ENCODE peak calls at places on chromosomes 12 and 14, in nine cellular contexts. M is aorta, I is heart left ventricle, Y is Panc1, P is transverse colon, Q is endodermal cell, E is DND-41, A is stomach, W is heart right ventricle. L is an unnamed sample.

GRCh38 chr12:62933871-62934798 is 815 bp downstream of the PPM1H start:
- DNase-seq in E (peak; percentile 29), Y (no peak), A (peak; percentile 52), I (peak; percentile 44), M (peak; percentile 63), W (peak; percentile 54), Q (peak; percentile 92), P (peak; percentile 35), L (peak; percentile 39)

GRCh38 chr14:104659764-104660523 is 29.5 kb upstream of the INF2 start:
- DNase-seq in E (no peak), P (no peak), A (no peak), Q (peak; percentile 43), M (no peak), W (no peak), I (no peak), Y (no peak), L (no peak)

GRCh38 chr14:100547633-100548294 is 39.5 kb downstream of the BEGAIN start:
- DNase-seq in P (peak; percentile 82), A (peak; percentile 61), M (peak; percentile 85), I (peak; percentile 68), E (peak; percentile 84), W (peak; percentile 54), Q (no peak), Y (peak; percentile 32), L (no peak)

GRCh38 chr14:61615743-61616523 is 79.4 kb upstream of the HIF1A start:
- DNase-seq in E (no peak), Y (no peak), M (no peak), I (no peak), P (no peak), A (peak; percentile 60), W (no peak), Q (no peak), L (no peak)

GRCh38 chr12:21656931-21657335 is 709 bp downstream of the LDHB start:
- DNase-seq in E (peak; percentile 69), W (no peak), I (peak; percentile 45), Y (peak; percentile 4), P (peak; percentile 42), Q (peak; percentile 74), A (peak; percentile 43), M (no peak), L (no peak)

GRCh38 chr12:75976113-75976512 is 55.5 kb downstream of the PHLDA1 start:
- DNase-seq in Q (no peak), Y (no peak), A (no peak), M (no peak), P (no peak), W (no peak), E (no peak), I (no peak), L (no peak)

GRCh38 chr12:122079038-122079531 is 529 bp downstream of the MLXIP start:
- DNase-seq in P (peak; percentile 43), A (peak; percentile 44), Y (no peak), Q (peak; percentile 86), M (peak; percentile 59), I (no peak), W (no peak), E (peak; percentile 28), L (peak; percentile 80)

GRCh38 chr14:53979747-53980642 is 23.4 kb upstream of the BMP4 start:
- DNase-seq in Q (peak; percentile 82), E (no peak), W (peak; percentile 25), P (peak; percentile 21), A (no peak), I (peak; percentile 24), Y (no peak), M (no peak), L (peak; percentile 72)

GRCh38 chr14:78448483-78449094 is 278.4 kb downstream of the NRXN3 start:
- DNase-seq in Q (peak; percentile 91), P (peak; percentile 49), A (peak; percentile 53), E (peak; percentile 59), I (peak; percentile 18), Y (peak; percentile 22), W (no peak), M (no peak), L (no peak)

GRCh38 chr12:122754790-122755189 is 2.2 kb downstream of the DENR start:
- DNase-seq in Y (no peak), Q (no peak), A (no peak), P (no peak), I (no peak), E (no peak), M (no peak), W (no peak), L (no peak)

DNA sequence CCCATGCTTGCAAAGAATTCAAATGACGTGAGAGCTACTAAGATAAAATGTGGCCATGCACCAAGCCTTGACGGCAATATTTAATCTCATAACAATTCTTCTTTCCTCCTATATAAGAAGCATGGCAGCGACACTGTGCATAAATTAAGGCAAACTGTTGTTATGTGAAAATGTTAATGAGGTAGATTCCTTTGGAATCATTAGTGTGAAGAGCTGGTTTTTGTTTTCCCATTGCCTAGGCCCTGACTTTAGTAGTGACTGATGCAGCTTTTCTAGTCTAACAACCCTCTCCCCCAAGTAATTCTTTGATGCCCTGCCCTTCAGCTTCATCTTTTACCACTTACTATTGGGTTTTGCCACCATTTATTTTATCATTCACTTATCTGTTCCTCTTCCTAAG is 10.6 kb upstream of the PSEN1 start:
- DNase-seq in M (no peak), W (no peak), I (no peak), A (no peak), Q (no peak), E (no peak), P (no peak), Y (no peak), L (no peak)
- H3K4me3 ChIP-seq in M (no peak overlapping the region), W (no peak overlapping the region), I (no peak overlapping the region), A (no peak overlapping the region), Q (peak overlapping the region; percentile 6), E (no peak overlapping the region), P (no peak overlapping the region), Y (no peak overlapping the region), L (no peak overlapping the region)

GRCh38 chr14:74616996-74617700 is 5.1 kb upstream of the LTBP2 start:
- DNase-seq in E (no peak), I (no peak), W (no peak), M (no peak), Q (peak; percentile 64), P (no peak), Y (no peak), A (no peak), L (peak; percentile 37)

GRCh38 chr14:74616507-74616906 is 4.5 kb upstream of the LTBP2 start:
- DNase-seq in A (no peak), E (no peak), Y (no peak), Q (peak; percentile 55), P (no peak), I (no peak), W (no peak), M (peak; percentile 73), L (peak; percentile 44)

GRCh38 chr14:74613211-74613914 is 1.3 kb upstream of the LTBP2 start:
- DNase-seq in E (no peak), Q (no peak), Y (no peak), A (no peak), W (no peak), M (no peak), P (no peak), I (no peak), L (no peak)

GRCh38 chr14:74614508-74615495 is 2.8 kb upstream of the LTBP2 start:
- DNase-seq in I (no peak), Q (no peak), E (no peak), Y (no peak), W (no peak), A (no peak), M (no peak), P (no peak), L (peak; percentile 17)

DNA sequence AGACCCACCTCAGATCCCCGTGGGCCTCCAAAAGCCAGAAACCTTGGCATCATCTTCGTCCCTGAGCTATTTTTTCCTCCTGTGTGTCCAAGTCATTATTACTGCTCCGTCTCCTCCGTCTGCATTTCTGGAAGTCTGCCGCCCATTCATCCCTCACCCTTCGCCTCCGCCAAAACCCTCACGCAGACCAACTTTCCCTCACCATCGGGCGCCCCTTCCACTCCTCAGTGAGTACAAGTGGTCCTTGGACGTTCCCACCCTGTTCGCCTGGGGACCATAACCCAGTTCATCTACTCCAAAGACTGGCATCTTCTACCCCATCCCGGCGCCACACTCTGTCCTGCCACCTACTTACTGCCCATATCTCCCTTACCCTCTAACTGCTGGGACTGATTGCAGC is 3.7 kb upstream of the LTBP2 start:
- DNase-seq in Y (no peak), P (no peak), I (no peak), W (no peak), E (no peak), Q (no peak), A (no peak), M (peak; percentile 58), L (no peak)
- H3K4me1 ChIP-seq in Y (peaks cover 75% of the 10 kb centered on the region), P (peaks cover 28% of the 10 kb centered on the region), I (peaks cover 76% of the 10 kb centered on the region), W (peaks cover 10% of the 10 kb centered on the region), E (peaks cover 9% of the 10 kb centered on the region), Q (peaks cover 27% of the 10 kb centered on the region), A (peaks cover 39% of the 10 kb centered on the region), M (peaks cover 17% of the 10 kb centered on the region), L (peaks cover 10% of the 10 kb centered on the region)

GRCh38 chr12:116735951-116736599 is 1.8 kb downstream of the SPRING1 start:
- DNase-seq in E (no peak), Q (peak; percentile 74), W (no peak), P (peak; percentile 43), Y (no peak), M (no peak), I (no peak), A (peak; percentile 64), L (no peak)
- H3K4me3 ChIP-seq in E (no peak overlapping the region), Q (peak overlapping the region; percentile 98), W (peak overlapping the region; percentile 96), P (peak overlapping the region; percentile 85), Y (peak overlapping the region; percentile 89), M (no peak overlapping the region), I (peak overlapping the region; percentile 93), A (peak overlapping the region; percentile 59), L (peak overlapping the region; percentile 86)

DNA sequence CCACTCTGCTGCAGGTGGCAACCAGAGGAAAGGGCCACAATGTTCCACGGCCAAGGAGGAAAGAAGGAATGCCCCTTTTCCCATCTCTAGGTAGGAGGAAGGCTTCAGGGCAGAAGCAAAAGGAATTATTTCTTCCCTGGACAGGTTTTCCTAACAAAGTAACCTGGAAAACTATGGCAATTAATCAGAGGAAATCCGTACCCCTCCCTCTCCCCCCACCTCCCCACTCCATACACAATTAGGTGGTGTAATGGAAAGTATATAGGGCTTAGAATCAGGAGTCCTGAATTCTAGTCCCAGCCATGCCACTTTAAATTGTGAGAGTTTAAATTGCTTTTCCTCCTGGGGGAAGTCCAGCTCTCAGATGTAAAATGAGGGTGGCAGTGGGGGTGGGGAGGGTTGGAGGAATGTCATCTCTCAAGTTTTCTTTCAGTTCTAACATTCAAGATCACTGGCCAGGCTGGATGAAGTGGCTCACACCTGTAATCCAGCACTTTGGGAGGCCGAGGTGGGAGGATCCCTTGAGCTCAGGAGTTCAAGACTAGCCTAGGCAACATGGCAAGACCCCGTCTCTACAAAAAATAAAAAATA is 1.7 kb downstream of the DHH start:
- DNase-seq in E (no peak), Y (no peak), W (no peak), A (no peak), Q (no peak), P (no peak), M (no peak), I (no peak), L (no peak)
- H3K4me1 ChIP-seq in E (peaks cover 35% of the 10 kb centered on the region), Y (peaks cover 40% of the 10 kb centered on the region), W (peaks cover 39% of the 10 kb centered on the region), A (peaks cover 66% of the 10 kb centered on the region), Q (peaks cover 9% of the 10 kb centered on the region), P (peaks cover 32% of the 10 kb centered on the region), M (no peaks in the 10 kb centered on the region), I (peaks cover 72% of the 10 kb centered on the region), L (peaks cover 22% of the 10 kb centered on the region)

L was measured in psoas muscle.